ENCODE peak calls at places on chromosome 19, in four cellular contexts. G is AG09319; S is B cell; E is stimulated activated CD8-positive, alpha-beta memory T cell treated with anti-CD3 and anti-CD28 coated beads, Interleukin-7, amount 100 ng/mL, for 24 hours. Q is an unnamed sample.

GRCh38 chr19:10219678-10220077 is 11.5 kb downstream of the S1PR2 start:
- DNase-seq in G (no peak), S (peak; percentile 49), E (no peak), Q (no peak)

GRCh38 chr19:4707956-4708650 is 15.5 kb downstream of the DPP9 start:
- DNase-seq in G (no peak), S (no peak), E (no peak), Q (no peak)

GRCh38 chr19:50313812-50314536 is 15.2 kb downstream of the KCNC3 start:
- DNase-seq in G (no peak), S (peak; percentile 54), E (no peak), Q (no peak)

GRCh38 chr19:19214892-19215291 is 3.1 kb downstream of the NCAN start:
- DNase-seq in G (no peak), S (no peak), E (no peak), Q (no peak)

GRCh38 chr19:4676955-4677731 is 7.0 kb upstream of the MYDGF start:
- DNase-seq in G (no peak), S (peak; percentile 48), E (no peak), Q (peak; percentile 19)

GRCh38 chr19:38975861-38976271 is 324 bp upstream of the FBXO17 start:
- DNase-seq in G (no peak), S (no peak), E (no peak), Q (no peak)

GRCh38 chr19:46724468-46724867 is 7.6 kb upstream of the PRKD2 start:
- DNase-seq in G (no peak), S (peak; percentile 8), E (no peak), Q (no peak)

GRCh38 chr19:18697680-18698079 is 14.2 kb downstream of the CRTC1 start:
- DNase-seq in G (no peak), S (no peak), E (no peak), Q (no peak)

GRCh38 chr19:38046254-38047047 is 139.4 kb downstream of the SIPA1L3 start:
- DNase-seq in G (no peak), S (peak; percentile 87), E (no peak), Q (no peak)

GRCh38 chr19:11787536-11787935 is 10.8 kb upstream of the ZNF491 start:
- DNase-seq in G (no peak), S (no peak), E (no peak), Q (no peak)

GRCh38 chr19:1294688-1295087 is 9.0 kb downstream of the EFNA2 start:
- DNase-seq in G (no peak), S (no peak), E (no peak), Q (no peak)

GRCh38 chr19:31826325-31826724 is 477.1 kb upstream of the TSHZ3 start:
- DNase-seq in G (no peak), S (no peak), E (no peak), Q (no peak)

GRCh38 chr19:50300814-50301606 is 28.2 kb downstream of the KCNC3 start:
- DNase-seq in G (no peak), S (no peak), E (no peak), Q (no peak)

GRCh38 chr19:51063664-51064063 is 1.2 kb downstream of the KLK13 start:
- DNase-seq in G (no peak), S (no peak), E (no peak), Q (no peak)

GRCh38 chr19:3047307-3048189 is 14.7 kb downstream of the TLE5 start:
- DNase-seq in G (no peak), S (peak; percentile 64), E (peak; percentile 37), Q (peak; percentile 54)

GRCh38 chr19:30855475-30855874 is 483.3 kb downstream of the ZNF536 start:
- DNase-seq in G (no peak), S (no peak), E (no peak), Q (no peak)

GRCh38 chr19:8020681-8021080 is 15.2 kb upstream of the ELAVL1 start:
- DNase-seq in G (no peak), S (no peak), E (no peak), Q (no peak)

GRCh38 chr19:4366666-4367335 is 23.4 kb downstream of the MPND start:
- DNase-seq in G (no peak), S (no peak), E (no peak), Q (no peak)

GRCh38 chr19:58586131-58586765 is 13.1 kb upstream of the MZF1 start:
- DNase-seq in G (no peak), S (no peak), E (no peak), Q (no peak)

Q was measured in activated CD4-positive, alpha-beta T cell treated with anti-CD3 and anti-CD28 coated beads for 24 hours.